ENCODE peak calls at places on chromosomes 5 and 9, in ten cellular contexts. One of them, this sample, is unnamed.

GRCh38 chr9:84862786-84863185 is 193.3 kb downstream of the NTRK2 start:
- DNase-seq in left ventricle myocardium inferior: peak
- DNase-seq in upper lobe of right lung: no peak
- DNase-seq in cardiac fibroblast: peak
- DNase-seq in CD4-positive, alpha-beta T cell: no peak
- DNase-seq in spleen: no peak
- DNase-seq in Peyer's patch: no peak
- DNase-seq in fibroblast of lung: peak
- DNase-seq in uterus: peak
- DNase-seq in brain microvascular endothelial cell: peak
- DNase-seq in this sample: no peak

GRCh38 chr5:54930736-54931135 is 54.7 kb downstream of the ESM1 start:
- DNase-seq in left ventricle myocardium inferior: no peak
- DNase-seq in upper lobe of right lung: no peak
- DNase-seq in cardiac fibroblast: no peak
- DNase-seq in CD4-positive, alpha-beta T cell: no peak
- DNase-seq in spleen: no peak
- DNase-seq in Peyer's patch: no peak
- DNase-seq in fibroblast of lung: no peak
- DNase-seq in uterus: no peak
- DNase-seq in brain microvascular endothelial cell: no peak
- DNase-seq in this sample: no peak

GRCh38 chr9:136544549-136545064 is 1.2 kb downstream of the NOTCH1 start:
- DNase-seq in left ventricle myocardium inferior: peak
- DNase-seq in upper lobe of right lung: peak
- DNase-seq in cardiac fibroblast: peak
- DNase-seq in CD4-positive, alpha-beta T cell: no peak
- DNase-seq in spleen: peak
- DNase-seq in Peyer's patch: peak
- DNase-seq in fibroblast of lung: no peak
- DNase-seq in uterus: no peak
- DNase-seq in brain microvascular endothelial cell: no peak
- DNase-seq in this sample: peak

GRCh38 chr9:6566409-6567139 is 79.0 kb downstream of the GLDC start:
- DNase-seq in left ventricle myocardium inferior: no peak
- DNase-seq in upper lobe of right lung: no peak
- DNase-seq in cardiac fibroblast: peak
- DNase-seq in CD4-positive, alpha-beta T cell: no peak
- DNase-seq in spleen: no peak
- DNase-seq in Peyer's patch: no peak
- DNase-seq in fibroblast of lung: peak
- DNase-seq in uterus: peak
- DNase-seq in brain microvascular endothelial cell: peak
- DNase-seq in this sample: no peak

GRCh38 chr9:16871358-16872151 is 1.1 kb upstream of the BNC2 start:
- DNase-seq in left ventricle myocardium inferior: peak
- DNase-seq in upper lobe of right lung: peak
- DNase-seq in cardiac fibroblast: peak
- DNase-seq in CD4-positive, alpha-beta T cell: no peak
- DNase-seq in spleen: peak
- DNase-seq in Peyer's patch: no peak
- DNase-seq in fibroblast of lung: peak
- DNase-seq in uterus: peak
- DNase-seq in brain microvascular endothelial cell: peak
- DNase-seq in this sample: peak

GRCh38 chr5:80198399-80198798 is 57.4 kb downstream of the SERINC5 start:
- DNase-seq in left ventricle myocardium inferior: peak
- DNase-seq in upper lobe of right lung: no peak
- DNase-seq in cardiac fibroblast: peak
- DNase-seq in CD4-positive, alpha-beta T cell: no peak
- DNase-seq in spleen: no peak
- DNase-seq in Peyer's patch: no peak
- DNase-seq in fibroblast of lung: peak
- DNase-seq in uterus: no peak
- DNase-seq in brain microvascular endothelial cell: no peak
- DNase-seq in this sample: no peak

GRCh38 chr5:126098330-126099017 is 324.7 kb upstream of the GRAMD2B start:
- DNase-seq in left ventricle myocardium inferior: no peak
- DNase-seq in upper lobe of right lung: no peak
- DNase-seq in cardiac fibroblast: peak
- DNase-seq in CD4-positive, alpha-beta T cell: no peak
- DNase-seq in spleen: no peak
- DNase-seq in Peyer's patch: no peak
- DNase-seq in fibroblast of lung: peak
- DNase-seq in uterus: no peak
- DNase-seq in brain microvascular endothelial cell: peak
- DNase-seq in this sample: no peak

GRCh38 chr5:131649160-131649559 is 14.1 kb upstream of the RAPGEF6 start:
- DNase-seq in left ventricle myocardium inferior: no peak
- DNase-seq in upper lobe of right lung: no peak
- DNase-seq in cardiac fibroblast: no peak
- DNase-seq in CD4-positive, alpha-beta T cell: no peak
- DNase-seq in spleen: no peak
- DNase-seq in Peyer's patch: no peak
- DNase-seq in fibroblast of lung: peak
- DNase-seq in uterus: no peak
- DNase-seq in brain microvascular endothelial cell: no peak
- DNase-seq in this sample: no peak

GRCh38 chr5:32331217-32331926 is 18.6 kb upstream of the MTMR12 start:
- DNase-seq in left ventricle myocardium inferior: no peak
- DNase-seq in upper lobe of right lung: no peak
- DNase-seq in cardiac fibroblast: no peak
- DNase-seq in CD4-positive, alpha-beta T cell: no peak
- DNase-seq in spleen: no peak
- DNase-seq in Peyer's patch: no peak
- DNase-seq in fibroblast of lung: no peak
- DNase-seq in uterus: no peak
- DNase-seq in brain microvascular endothelial cell: no peak
- DNase-seq in this sample: peak

GRCh38 chr5:6453937-6454560 is 5.4 kb downstream of the UBE2QL1 start:
- DNase-seq in left ventricle myocardium inferior: no peak
- DNase-seq in upper lobe of right lung: no peak
- DNase-seq in cardiac fibroblast: no peak
- DNase-seq in CD4-positive, alpha-beta T cell: no peak
- DNase-seq in spleen: no peak
- DNase-seq in Peyer's patch: no peak
- DNase-seq in fibroblast of lung: no peak
- DNase-seq in uterus: no peak
- DNase-seq in brain microvascular endothelial cell: no peak
- DNase-seq in this sample: no peak

GRCh38 chr5:138603521-138603920 is 28.3 kb upstream of the HSPA9 start:
- DNase-seq in left ventricle myocardium inferior: no peak
- DNase-seq in upper lobe of right lung: no peak
- DNase-seq in cardiac fibroblast: peak
- DNase-seq in CD4-positive, alpha-beta T cell: no peak
- DNase-seq in spleen: no peak
- DNase-seq in Peyer's patch: no peak
- DNase-seq in fibroblast of lung: peak
- DNase-seq in uterus: no peak
- DNase-seq in brain microvascular endothelial cell: peak
- DNase-seq in this sample: no peak

GRCh38 chr5:38551020-38552017 is 5.1 kb downstream of the LIFR start:
- DNase-seq in left ventricle myocardium inferior: no peak
- DNase-seq in upper lobe of right lung: no peak
- DNase-seq in cardiac fibroblast: peak
- DNase-seq in CD4-positive, alpha-beta T cell: no peak
- DNase-seq in spleen: no peak
- DNase-seq in Peyer's patch: no peak
- DNase-seq in fibroblast of lung: peak
- DNase-seq in uterus: peak
- DNase-seq in brain microvascular endothelial cell: peak
- DNase-seq in this sample: no peak

GRCh38 chr5:65098393-65098792 is 329.7 kb downstream of the CWC27 start:
- DNase-seq in left ventricle myocardium inferior: no peak
- DNase-seq in upper lobe of right lung: no peak
- DNase-seq in cardiac fibroblast: no peak
- DNase-seq in CD4-positive, alpha-beta T cell: no peak
- DNase-seq in spleen: no peak
- DNase-seq in Peyer's patch: no peak
- DNase-seq in fibroblast of lung: no peak
- DNase-seq in uterus: no peak
- DNase-seq in brain microvascular endothelial cell: no peak
- DNase-seq in this sample: no peak

GRCh38 chr5:30040483-30041116 is 1152.9 kb upstream of the CDH6 start:
- DNase-seq in left ventricle myocardium inferior: no peak
- DNase-seq in upper lobe of right lung: no peak
- DNase-seq in cardiac fibroblast: peak
- DNase-seq in CD4-positive, alpha-beta T cell: no peak
- DNase-seq in spleen: no peak
- DNase-seq in Peyer's patch: no peak
- DNase-seq in fibroblast of lung: peak
- DNase-seq in uterus: no peak
- DNase-seq in brain microvascular endothelial cell: peak
- DNase-seq in this sample: peak

GRCh38 chr9:70563437-70564204 is 149.2 kb upstream of the KLF9 start:
- DNase-seq in left ventricle myocardium inferior: no peak
- DNase-seq in upper lobe of right lung: no peak
- DNase-seq in cardiac fibroblast: peak
- DNase-seq in CD4-positive, alpha-beta T cell: peak
- DNase-seq in spleen: no peak
- DNase-seq in Peyer's patch: peak
- DNase-seq in fibroblast of lung: peak
- DNase-seq in uterus: no peak
- DNase-seq in brain microvascular endothelial cell: peak
- DNase-seq in this sample: no peak

GRCh38 chr9:114034176-114034575 is 43.9 kb downstream of the AMBP start:
- DNase-seq in left ventricle myocardium inferior: no peak
- DNase-seq in upper lobe of right lung: no peak
- DNase-seq in cardiac fibroblast: no peak
- DNase-seq in CD4-positive, alpha-beta T cell: no peak
- DNase-seq in spleen: peak
- DNase-seq in Peyer's patch: no peak
- DNase-seq in fibroblast of lung: no peak
- DNase-seq in uterus: peak
- DNase-seq in brain microvascular endothelial cell: no peak
- DNase-seq in this sample: peak

GRCh38 chr5:148290271-148291195 is 21.7 kb upstream of the SPINK7 start:
- DNase-seq in left ventricle myocardium inferior: no peak
- DNase-seq in upper lobe of right lung: no peak
- DNase-seq in cardiac fibroblast: peak
- DNase-seq in CD4-positive, alpha-beta T cell: no peak
- DNase-seq in spleen: no peak
- DNase-seq in Peyer's patch: no peak
- DNase-seq in fibroblast of lung: no peak
- DNase-seq in uterus: no peak
- DNase-seq in brain microvascular endothelial cell: peak
- DNase-seq in this sample: no peak

GRCh38 chr9:21967169-21967568 is 27.0 kb downstream of the CDKN2A start:
- DNase-seq in left ventricle myocardium inferior: no peak
- DNase-seq in upper lobe of right lung: no peak
- DNase-seq in cardiac fibroblast: no peak
- DNase-seq in CD4-positive, alpha-beta T cell: no peak
- DNase-seq in spleen: no peak
- DNase-seq in Peyer's patch: no peak
- DNase-seq in fibroblast of lung: no peak
- DNase-seq in uterus: no peak
- DNase-seq in brain microvascular endothelial cell: no peak
- DNase-seq in this sample: no peak
- TF ChIP-seq CTCF in left ventricle myocardium inferior: no peak
- TF ChIP-seq CTCF in upper lobe of right lung: no peak
- TF ChIP-seq CTCF in cardiac fibroblast: no peak
- TF ChIP-seq CTCF in CD4-positive, alpha-beta T cell: no peak
- TF ChIP-seq CTCF in spleen: no peak
- TF ChIP-seq CTCF in Peyer's patch: no peak
- TF ChIP-seq CTCF in fibroblast of lung: no peak
- TF ChIP-seq CTCF in uterus: no peak
- TF ChIP-seq CTCF in brain microvascular endothelial cell: no peak
- TF ChIP-seq CTCF in this sample: no peak

GRCh38 chr5:61162010-61162831 is at the start of gene SMIM15:
- DNase-seq in left ventricle myocardium inferior: peak
- DNase-seq in upper lobe of right lung: peak
- DNase-seq in cardiac fibroblast: peak
- DNase-seq in CD4-positive, alpha-beta T cell: peak
- DNase-seq in spleen: peak
- DNase-seq in Peyer's patch: peak
- DNase-seq in fibroblast of lung: peak
- DNase-seq in uterus: peak
- DNase-seq in brain microvascular endothelial cell: peak
- DNase-seq in this sample: peak
- TF ChIP-seq CTCF in left ventricle myocardium inferior: no peak
- TF ChIP-seq CTCF in upper lobe of right lung: no peak
- TF ChIP-seq CTCF in cardiac fibroblast: no peak
- TF ChIP-seq CTCF in CD4-positive, alpha-beta T cell: no peak
- TF ChIP-seq CTCF in spleen: no peak
- TF ChIP-seq CTCF in Peyer's patch: no peak
- TF ChIP-seq CTCF in fibroblast of lung: no peak
- TF ChIP-seq CTCF in uterus: no peak
- TF ChIP-seq CTCF in brain microvascular endothelial cell: no peak
- TF ChIP-seq CTCF in this sample: no peak

GRCh38 chr5:113043491-113043931 is 66.9 kb downstream of the DCP2 start:
- DNase-seq in left ventricle myocardium inferior: peak
- DNase-seq in upper lobe of right lung: no peak
- DNase-seq in cardiac fibroblast: peak
- DNase-seq in CD4-positive, alpha-beta T cell: no peak
- DNase-seq in spleen: no peak
- DNase-seq in Peyer's patch: no peak
- DNase-seq in fibroblast of lung: peak
- DNase-seq in uterus: no peak
- DNase-seq in brain microvascular endothelial cell: no peak
- DNase-seq in this sample: no peak
- TF ChIP-seq CTCF in left ventricle myocardium inferior: peak
- TF ChIP-seq CTCF in upper lobe of right lung: no peak
- TF ChIP-seq CTCF in cardiac fibroblast: no peak
- TF ChIP-seq CTCF in CD4-positive, alpha-beta T cell: peak
- TF ChIP-seq CTCF in spleen: no peak
- TF ChIP-seq CTCF in Peyer's patch: no peak
- TF ChIP-seq CTCF in fibroblast of lung: peak
- TF ChIP-seq CTCF in uterus: peak
- TF ChIP-seq CTCF in brain microvascular endothelial cell: no peak
- TF ChIP-seq CTCF in this sample: no peak

GRCh38 chr9:35452481-35452880 is 37.4 kb upstream of the RUSC2 start:
- DNase-seq in left ventricle myocardium inferior: no peak
- DNase-seq in upper lobe of right lung: no peak
- DNase-seq in cardiac fibroblast: no peak
- DNase-seq in CD4-positive, alpha-beta T cell: no peak
- DNase-seq in spleen: no peak
- DNase-seq in Peyer's patch: no peak
- DNase-seq in fibroblast of lung: no peak
- DNase-seq in uterus: no peak
- DNase-seq in brain microvascular endothelial cell: no peak
- DNase-seq in this sample: no peak

GRCh38 chr9:35446012-35446411 is 43.9 kb upstream of the RUSC2 start:
- DNase-seq in left ventricle myocardium inferior: no peak
- DNase-seq in upper lobe of right lung: no peak
- DNase-seq in cardiac fibroblast: no peak
- DNase-seq in CD4-positive, alpha-beta T cell: no peak
- DNase-seq in spleen: no peak
- DNase-seq in Peyer's patch: no peak
- DNase-seq in fibroblast of lung: no peak
- DNase-seq in uterus: no peak
- DNase-seq in brain microvascular endothelial cell: no peak
- DNase-seq in this sample: no peak

DNA sequence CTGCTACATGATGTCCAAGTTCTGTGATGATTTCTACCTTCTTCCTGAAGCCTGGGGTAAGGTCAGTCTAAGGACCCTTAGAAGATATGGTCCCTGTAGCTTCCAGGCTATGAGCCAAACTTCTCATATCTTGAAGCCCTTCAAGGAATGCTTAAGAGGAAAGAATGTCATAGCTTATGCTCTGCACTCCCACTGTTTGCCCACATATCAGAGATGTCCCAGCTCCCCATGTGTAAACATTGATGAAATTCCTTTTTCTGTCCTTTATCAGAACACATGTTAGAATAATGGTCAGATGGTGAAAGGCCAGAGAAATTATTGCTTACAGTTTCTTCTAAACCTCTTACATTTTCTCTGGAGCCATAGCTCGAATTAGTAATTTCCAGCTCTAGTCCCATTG is 41.4 kb upstream of the RUSC2 start:
- DNase-seq in left ventricle myocardium inferior: no peak
- DNase-seq in upper lobe of right lung: no peak
- DNase-seq in cardiac fibroblast: peak
- DNase-seq in CD4-positive, alpha-beta T cell: no peak
- DNase-seq in spleen: no peak
- DNase-seq in Peyer's patch: no peak
- DNase-seq in fibroblast of lung: peak
- DNase-seq in uterus: no peak
- DNase-seq in brain microvascular endothelial cell: peak
- DNase-seq in this sample: no peak
- TF ChIP-seq CTCF in left ventricle myocardium inferior: no peak
- TF ChIP-seq CTCF in upper lobe of right lung: no peak
- TF ChIP-seq CTCF in cardiac fibroblast: no peak
- TF ChIP-seq CTCF in CD4-positive, alpha-beta T cell: no peak
- TF ChIP-seq CTCF in spleen: no peak
- TF ChIP-seq CTCF in Peyer's patch: no peak
- TF ChIP-seq CTCF in fibroblast of lung: no peak
- TF ChIP-seq CTCF in uterus: no peak
- TF ChIP-seq CTCF in brain microvascular endothelial cell: no peak
- TF ChIP-seq CTCF in this sample: no peak

This sample was measured in colonic mucosa.